ENCODE peak calls at places on chromosomes 1 and 21, in seven cellular contexts. One of them, this sample, is unnamed.

GRCh38 chr1:185693654-185694053 is 40.5 kb upstream of the HMCN1 start:
- ATAC-seq in Panc1: no peak
- ATAC-seq in Right ventricle myocardium inferior: no peak
- ATAC-seq in stimulated activated naive CD8-positive, alpha-beta T cell treated with anti-CD3 and anti-CD28 coated beads, Interleukin-15, Interleukin-2, amounts not matched to agents 100 U/mL and 50 U/mL, for 24 hours: no peak
- ATAC-seq in left cardiac atrium: no peak
- ATAC-seq in activated naive CD8-positive, alpha-beta T cell treated with anti-CD3 and anti-CD28 coated beads, Interleukin-2, amount 10 ng/mL, durations not matched to agents 7 days and 5 days: peak; percentile 18
- ATAC-seq in IMR-90: no peak
- ATAC-seq in this sample: no peak

GRCh38 chr1:232303221-232303620 is 326.7 kb downstream of the SIPA1L2 start:
- ATAC-seq in Panc1: no peak
- ATAC-seq in Right ventricle myocardium inferior: no peak
- ATAC-seq in stimulated activated naive CD8-positive, alpha-beta T cell treated with anti-CD3 and anti-CD28 coated beads, Interleukin-15, Interleukin-2, amounts not matched to agents 100 U/mL and 50 U/mL, for 24 hours: no peak
- ATAC-seq in left cardiac atrium: no peak
- ATAC-seq in activated naive CD8-positive, alpha-beta T cell treated with anti-CD3 and anti-CD28 coated beads, Interleukin-2, amount 10 ng/mL, durations not matched to agents 7 days and 5 days: no peak
- ATAC-seq in IMR-90: no peak
- ATAC-seq in this sample: no peak

GRCh38 chr1:157279157-157280140 is 141.3 kb upstream of the ETV3 start:
- ATAC-seq in Panc1: no peak
- ATAC-seq in Right ventricle myocardium inferior: no peak
- ATAC-seq in stimulated activated naive CD8-positive, alpha-beta T cell treated with anti-CD3 and anti-CD28 coated beads, Interleukin-15, Interleukin-2, amounts not matched to agents 100 U/mL and 50 U/mL, for 24 hours: no peak
- ATAC-seq in left cardiac atrium: no peak
- ATAC-seq in activated naive CD8-positive, alpha-beta T cell treated with anti-CD3 and anti-CD28 coated beads, Interleukin-2, amount 10 ng/mL, durations not matched to agents 7 days and 5 days: no peak
- ATAC-seq in IMR-90: no peak
- ATAC-seq in this sample: no peak

GRCh38 chr1:20429296-20429695 is 56.7 kb downstream of the CAMK2N1 start:
- ATAC-seq in Panc1: no peak
- ATAC-seq in Right ventricle myocardium inferior: peak; percentile 34
- ATAC-seq in stimulated activated naive CD8-positive, alpha-beta T cell treated with anti-CD3 and anti-CD28 coated beads, Interleukin-15, Interleukin-2, amounts not matched to agents 100 U/mL and 50 U/mL, for 24 hours: no peak
- ATAC-seq in left cardiac atrium: peak; percentile 38
- ATAC-seq in activated naive CD8-positive, alpha-beta T cell treated with anti-CD3 and anti-CD28 coated beads, Interleukin-2, amount 10 ng/mL, durations not matched to agents 7 days and 5 days: no peak
- ATAC-seq in IMR-90: no peak
- ATAC-seq in this sample: no peak

GRCh38 chr1:172540635-172541034 is 7.7 kb downstream of the SUCO start:
- ATAC-seq in Panc1: no peak
- ATAC-seq in Right ventricle myocardium inferior: no peak
- ATAC-seq in stimulated activated naive CD8-positive, alpha-beta T cell treated with anti-CD3 and anti-CD28 coated beads, Interleukin-15, Interleukin-2, amounts not matched to agents 100 U/mL and 50 U/mL, for 24 hours: no peak
- ATAC-seq in left cardiac atrium: no peak
- ATAC-seq in activated naive CD8-positive, alpha-beta T cell treated with anti-CD3 and anti-CD28 coated beads, Interleukin-2, amount 10 ng/mL, durations not matched to agents 7 days and 5 days: no peak
- ATAC-seq in IMR-90: no peak
- ATAC-seq in this sample: no peak

GRCh38 chr1:171357179-171357578 is 43.2 kb downstream of the FMO4 start:
- ATAC-seq in Panc1: no peak
- ATAC-seq in Right ventricle myocardium inferior: no peak
- ATAC-seq in stimulated activated naive CD8-positive, alpha-beta T cell treated with anti-CD3 and anti-CD28 coated beads, Interleukin-15, Interleukin-2, amounts not matched to agents 100 U/mL and 50 U/mL, for 24 hours: no peak
- ATAC-seq in left cardiac atrium: no peak
- ATAC-seq in activated naive CD8-positive, alpha-beta T cell treated with anti-CD3 and anti-CD28 coated beads, Interleukin-2, amount 10 ng/mL, durations not matched to agents 7 days and 5 days: no peak
- ATAC-seq in IMR-90: no peak
- ATAC-seq in this sample: no peak

GRCh38 chr1:219791766-219792165 is 136.6 kb downstream of the SLC30A10 start:
- ATAC-seq in Panc1: no peak
- ATAC-seq in Right ventricle myocardium inferior: no peak
- ATAC-seq in stimulated activated naive CD8-positive, alpha-beta T cell treated with anti-CD3 and anti-CD28 coated beads, Interleukin-15, Interleukin-2, amounts not matched to agents 100 U/mL and 50 U/mL, for 24 hours: no peak
- ATAC-seq in left cardiac atrium: no peak
- ATAC-seq in activated naive CD8-positive, alpha-beta T cell treated with anti-CD3 and anti-CD28 coated beads, Interleukin-2, amount 10 ng/mL, durations not matched to agents 7 days and 5 days: no peak
- ATAC-seq in IMR-90: no peak
- ATAC-seq in this sample: peak; percentile 22

GRCh38 chr1:94851571-94851970 is 31.4 kb downstream of the SLC44A3 start:
- ATAC-seq in Panc1: no peak
- ATAC-seq in Right ventricle myocardium inferior: no peak
- ATAC-seq in stimulated activated naive CD8-positive, alpha-beta T cell treated with anti-CD3 and anti-CD28 coated beads, Interleukin-15, Interleukin-2, amounts not matched to agents 100 U/mL and 50 U/mL, for 24 hours: no peak
- ATAC-seq in left cardiac atrium: no peak
- ATAC-seq in activated naive CD8-positive, alpha-beta T cell treated with anti-CD3 and anti-CD28 coated beads, Interleukin-2, amount 10 ng/mL, durations not matched to agents 7 days and 5 days: no peak
- ATAC-seq in IMR-90: no peak
- ATAC-seq in this sample: no peak

GRCh38 chr1:15114884-15115283 is 38.7 kb upstream of the TMEM51 start:
- ATAC-seq in Panc1: no peak
- ATAC-seq in Right ventricle myocardium inferior: no peak
- ATAC-seq in stimulated activated naive CD8-positive, alpha-beta T cell treated with anti-CD3 and anti-CD28 coated beads, Interleukin-15, Interleukin-2, amounts not matched to agents 100 U/mL and 50 U/mL, for 24 hours: no peak
- ATAC-seq in left cardiac atrium: no peak
- ATAC-seq in activated naive CD8-positive, alpha-beta T cell treated with anti-CD3 and anti-CD28 coated beads, Interleukin-2, amount 10 ng/mL, durations not matched to agents 7 days and 5 days: no peak
- ATAC-seq in IMR-90: no peak
- ATAC-seq in this sample: no peak

GRCh38 chr1:24283326-24284155 is 35.6 kb upstream of the GRHL3 start:
- ATAC-seq in Panc1: peak; percentile 85
- ATAC-seq in Right ventricle myocardium inferior: no peak
- ATAC-seq in stimulated activated naive CD8-positive, alpha-beta T cell treated with anti-CD3 and anti-CD28 coated beads, Interleukin-15, Interleukin-2, amounts not matched to agents 100 U/mL and 50 U/mL, for 24 hours: no peak
- ATAC-seq in left cardiac atrium: no peak
- ATAC-seq in activated naive CD8-positive, alpha-beta T cell treated with anti-CD3 and anti-CD28 coated beads, Interleukin-2, amount 10 ng/mL, durations not matched to agents 7 days and 5 days: no peak
- ATAC-seq in IMR-90: peak; percentile 61
- ATAC-seq in this sample: peak; percentile 77

GRCh38 chr1:81693316-81693715 is 107.4 kb upstream of the ADGRL2 start:
- ATAC-seq in Panc1: no peak
- ATAC-seq in Right ventricle myocardium inferior: no peak
- ATAC-seq in stimulated activated naive CD8-positive, alpha-beta T cell treated with anti-CD3 and anti-CD28 coated beads, Interleukin-15, Interleukin-2, amounts not matched to agents 100 U/mL and 50 U/mL, for 24 hours: no peak
- ATAC-seq in left cardiac atrium: no peak
- ATAC-seq in activated naive CD8-positive, alpha-beta T cell treated with anti-CD3 and anti-CD28 coated beads, Interleukin-2, amount 10 ng/mL, durations not matched to agents 7 days and 5 days: no peak
- ATAC-seq in IMR-90: no peak
- ATAC-seq in this sample: no peak

GRCh38 chr1:53338410-53338809 is 10.5 kb upstream of the LRP8 start:
- ATAC-seq in Panc1: no peak
- ATAC-seq in Right ventricle myocardium inferior: no peak
- ATAC-seq in stimulated activated naive CD8-positive, alpha-beta T cell treated with anti-CD3 and anti-CD28 coated beads, Interleukin-15, Interleukin-2, amounts not matched to agents 100 U/mL and 50 U/mL, for 24 hours: no peak
- ATAC-seq in left cardiac atrium: no peak
- ATAC-seq in activated naive CD8-positive, alpha-beta T cell treated with anti-CD3 and anti-CD28 coated beads, Interleukin-2, amount 10 ng/mL, durations not matched to agents 7 days and 5 days: no peak
- ATAC-seq in IMR-90: no peak
- ATAC-seq in this sample: no peak

GRCh38 chr1:118395430-118396001 is 210.5 kb upstream of the SPAG17 start:
- ATAC-seq in Panc1: no peak
- ATAC-seq in Right ventricle myocardium inferior: no peak
- ATAC-seq in stimulated activated naive CD8-positive, alpha-beta T cell treated with anti-CD3 and anti-CD28 coated beads, Interleukin-15, Interleukin-2, amounts not matched to agents 100 U/mL and 50 U/mL, for 24 hours: no peak
- ATAC-seq in left cardiac atrium: no peak
- ATAC-seq in activated naive CD8-positive, alpha-beta T cell treated with anti-CD3 and anti-CD28 coated beads, Interleukin-2, amount 10 ng/mL, durations not matched to agents 7 days and 5 days: no peak
- ATAC-seq in IMR-90: no peak
- ATAC-seq in this sample: no peak

GRCh38 chr1:60041783-60042182 is 31.8 kb downstream of the C1orf87 start:
- ATAC-seq in Panc1: no peak
- ATAC-seq in Right ventricle myocardium inferior: no peak
- ATAC-seq in stimulated activated naive CD8-positive, alpha-beta T cell treated with anti-CD3 and anti-CD28 coated beads, Interleukin-15, Interleukin-2, amounts not matched to agents 100 U/mL and 50 U/mL, for 24 hours: no peak
- ATAC-seq in left cardiac atrium: no peak
- ATAC-seq in activated naive CD8-positive, alpha-beta T cell treated with anti-CD3 and anti-CD28 coated beads, Interleukin-2, amount 10 ng/mL, durations not matched to agents 7 days and 5 days: no peak
- ATAC-seq in IMR-90: no peak
- ATAC-seq in this sample: no peak

GRCh38 chr1:48207536-48208075 is 14.9 kb upstream of the SLC5A9 start:
- ATAC-seq in Panc1: no peak
- ATAC-seq in Right ventricle myocardium inferior: no peak
- ATAC-seq in stimulated activated naive CD8-positive, alpha-beta T cell treated with anti-CD3 and anti-CD28 coated beads, Interleukin-15, Interleukin-2, amounts not matched to agents 100 U/mL and 50 U/mL, for 24 hours: peak; percentile 9
- ATAC-seq in left cardiac atrium: no peak
- ATAC-seq in activated naive CD8-positive, alpha-beta T cell treated with anti-CD3 and anti-CD28 coated beads, Interleukin-2, amount 10 ng/mL, durations not matched to agents 7 days and 5 days: no peak
- ATAC-seq in IMR-90: no peak
- ATAC-seq in this sample: no peak

GRCh38 chr1:204726478-204726877 is 40.9 kb upstream of the LRRN2 start:
- ATAC-seq in Panc1: peak; percentile 67
- ATAC-seq in Right ventricle myocardium inferior: no peak
- ATAC-seq in stimulated activated naive CD8-positive, alpha-beta T cell treated with anti-CD3 and anti-CD28 coated beads, Interleukin-15, Interleukin-2, amounts not matched to agents 100 U/mL and 50 U/mL, for 24 hours: no peak
- ATAC-seq in left cardiac atrium: peak; percentile 64
- ATAC-seq in activated naive CD8-positive, alpha-beta T cell treated with anti-CD3 and anti-CD28 coated beads, Interleukin-2, amount 10 ng/mL, durations not matched to agents 7 days and 5 days: no peak
- ATAC-seq in IMR-90: no peak
- ATAC-seq in this sample: peak; percentile 18

GRCh38 chr1:228744356-228744755 is 9.1 kb downstream of the RHOU start:
- ATAC-seq in Panc1: no peak
- ATAC-seq in Right ventricle myocardium inferior: no peak
- ATAC-seq in stimulated activated naive CD8-positive, alpha-beta T cell treated with anti-CD3 and anti-CD28 coated beads, Interleukin-15, Interleukin-2, amounts not matched to agents 100 U/mL and 50 U/mL, for 24 hours: no peak
- ATAC-seq in left cardiac atrium: no peak
- ATAC-seq in activated naive CD8-positive, alpha-beta T cell treated with anti-CD3 and anti-CD28 coated beads, Interleukin-2, amount 10 ng/mL, durations not matched to agents 7 days and 5 days: no peak
- ATAC-seq in IMR-90: no peak
- ATAC-seq in this sample: no peak

GRCh38 chr21:27171704-27172103 is 204.8 kb upstream of the ADAMTS5 start:
- ATAC-seq in Panc1: no peak
- ATAC-seq in Right ventricle myocardium inferior: peak; percentile 95
- ATAC-seq in stimulated activated naive CD8-positive, alpha-beta T cell treated with anti-CD3 and anti-CD28 coated beads, Interleukin-15, Interleukin-2, amounts not matched to agents 100 U/mL and 50 U/mL, for 24 hours: no peak
- ATAC-seq in left cardiac atrium: peak; percentile 68
- ATAC-seq in activated naive CD8-positive, alpha-beta T cell treated with anti-CD3 and anti-CD28 coated beads, Interleukin-2, amount 10 ng/mL, durations not matched to agents 7 days and 5 days: no peak
- ATAC-seq in IMR-90: peak; percentile 63
- ATAC-seq in this sample: no peak

GRCh38 chr1:27505420-27505680 is 15.4 kb upstream of the WASF2 start:
- ATAC-seq in Panc1: peak; percentile 5
- ATAC-seq in Right ventricle myocardium inferior: no peak
- ATAC-seq in stimulated activated naive CD8-positive, alpha-beta T cell treated with anti-CD3 and anti-CD28 coated beads, Interleukin-15, Interleukin-2, amounts not matched to agents 100 U/mL and 50 U/mL, for 24 hours: no peak
- ATAC-seq in left cardiac atrium: no peak
- ATAC-seq in activated naive CD8-positive, alpha-beta T cell treated with anti-CD3 and anti-CD28 coated beads, Interleukin-2, amount 10 ng/mL, durations not matched to agents 7 days and 5 days: no peak
- ATAC-seq in IMR-90: no peak
- ATAC-seq in this sample: no peak

GRCh38 chr1:12111741-12112140 is 48.6 kb downstream of the TNFRSF8 start:
- ATAC-seq in Panc1: no peak
- ATAC-seq in Right ventricle myocardium inferior: no peak
- ATAC-seq in stimulated activated naive CD8-positive, alpha-beta T cell treated with anti-CD3 and anti-CD28 coated beads, Interleukin-15, Interleukin-2, amounts not matched to agents 100 U/mL and 50 U/mL, for 24 hours: no peak
- ATAC-seq in left cardiac atrium: no peak
- ATAC-seq in activated naive CD8-positive, alpha-beta T cell treated with anti-CD3 and anti-CD28 coated beads, Interleukin-2, amount 10 ng/mL, durations not matched to agents 7 days and 5 days: no peak
- ATAC-seq in IMR-90: no peak
- ATAC-seq in this sample: no peak

GRCh38 chr1:56077223-56077622 is 502.1 kb downstream of the PLPP3 start:
- ATAC-seq in Panc1: no peak
- ATAC-seq in Right ventricle myocardium inferior: peak; percentile 66
- ATAC-seq in stimulated activated naive CD8-positive, alpha-beta T cell treated with anti-CD3 and anti-CD28 coated beads, Interleukin-15, Interleukin-2, amounts not matched to agents 100 U/mL and 50 U/mL, for 24 hours: no peak
- ATAC-seq in left cardiac atrium: no peak
- ATAC-seq in activated naive CD8-positive, alpha-beta T cell treated with anti-CD3 and anti-CD28 coated beads, Interleukin-2, amount 10 ng/mL, durations not matched to agents 7 days and 5 days: no peak
- ATAC-seq in IMR-90: no peak
- ATAC-seq in this sample: no peak

GRCh38 chr1:205763979-205764378 is 11.3 kb downstream of the RAB29 start:
- ATAC-seq in Panc1: no peak
- ATAC-seq in Right ventricle myocardium inferior: no peak
- ATAC-seq in stimulated activated naive CD8-positive, alpha-beta T cell treated with anti-CD3 and anti-CD28 coated beads, Interleukin-15, Interleukin-2, amounts not matched to agents 100 U/mL and 50 U/mL, for 24 hours: no peak
- ATAC-seq in left cardiac atrium: no peak
- ATAC-seq in activated naive CD8-positive, alpha-beta T cell treated with anti-CD3 and anti-CD28 coated beads, Interleukin-2, amount 10 ng/mL, durations not matched to agents 7 days and 5 days: no peak
- ATAC-seq in IMR-90: no peak
- ATAC-seq in this sample: no peak

GRCh38 chr1:37605061-37605650 is 9.4 kb upstream of the GNL2 start:
- ATAC-seq in Panc1: no peak
- ATAC-seq in Right ventricle myocardium inferior: no peak
- ATAC-seq in stimulated activated naive CD8-positive, alpha-beta T cell treated with anti-CD3 and anti-CD28 coated beads, Interleukin-15, Interleukin-2, amounts not matched to agents 100 U/mL and 50 U/mL, for 24 hours: no peak
- ATAC-seq in left cardiac atrium: peak; percentile 94
- ATAC-seq in activated naive CD8-positive, alpha-beta T cell treated with anti-CD3 and anti-CD28 coated beads, Interleukin-2, amount 10 ng/mL, durations not matched to agents 7 days and 5 days: no peak
- ATAC-seq in IMR-90: no peak
- ATAC-seq in this sample: no peak

GRCh38 chr1:101005871-101006270 is 19.7 kb downstream of the DPH5 start:
- ATAC-seq in Panc1: no peak
- ATAC-seq in Right ventricle myocardium inferior: no peak
- ATAC-seq in stimulated activated naive CD8-positive, alpha-beta T cell treated with anti-CD3 and anti-CD28 coated beads, Interleukin-15, Interleukin-2, amounts not matched to agents 100 U/mL and 50 U/mL, for 24 hours: peak; percentile 60
- ATAC-seq in left cardiac atrium: no peak
- ATAC-seq in activated naive CD8-positive, alpha-beta T cell treated with anti-CD3 and anti-CD28 coated beads, Interleukin-2, amount 10 ng/mL, durations not matched to agents 7 days and 5 days: peak; percentile 12
- ATAC-seq in IMR-90: no peak
- ATAC-seq in this sample: no peak

GRCh38 chr21:42289926-42290325 is 25.3 kb downstream of the TFF3 start:
- ATAC-seq in Panc1: no peak
- ATAC-seq in Right ventricle myocardium inferior: peak; percentile 33
- ATAC-seq in stimulated activated naive CD8-positive, alpha-beta T cell treated with anti-CD3 and anti-CD28 coated beads, Interleukin-15, Interleukin-2, amounts not matched to agents 100 U/mL and 50 U/mL, for 24 hours: no peak
- ATAC-seq in left cardiac atrium: peak; percentile 49
- ATAC-seq in activated naive CD8-positive, alpha-beta T cell treated with anti-CD3 and anti-CD28 coated beads, Interleukin-2, amount 10 ng/mL, durations not matched to agents 7 days and 5 days: no peak
- ATAC-seq in IMR-90: no peak
- ATAC-seq in this sample: no peak

GRCh38 chr1:32948905-32949304 is 15.7 kb downstream of the RNF19B start:
- ATAC-seq in Panc1: no peak
- ATAC-seq in Right ventricle myocardium inferior: no peak
- ATAC-seq in stimulated activated naive CD8-positive, alpha-beta T cell treated with anti-CD3 and anti-CD28 coated beads, Interleukin-15, Interleukin-2, amounts not matched to agents 100 U/mL and 50 U/mL, for 24 hours: no peak
- ATAC-seq in left cardiac atrium: no peak
- ATAC-seq in activated naive CD8-positive, alpha-beta T cell treated with anti-CD3 and anti-CD28 coated beads, Interleukin-2, amount 10 ng/mL, durations not matched to agents 7 days and 5 days: no peak
- ATAC-seq in IMR-90: no peak
- ATAC-seq in this sample: no peak

GRCh38 chr21:39451332-39452206 is at the start of gene SH3BGR:
- ATAC-seq in Panc1: no peak
- ATAC-seq in Right ventricle myocardium inferior: peak; percentile 94
- ATAC-seq in stimulated activated naive CD8-positive, alpha-beta T cell treated with anti-CD3 and anti-CD28 coated beads, Interleukin-15, Interleukin-2, amounts not matched to agents 100 U/mL and 50 U/mL, for 24 hours: no peak
- ATAC-seq in left cardiac atrium: peak; percentile 91
- ATAC-seq in activated naive CD8-positive, alpha-beta T cell treated with anti-CD3 and anti-CD28 coated beads, Interleukin-2, amount 10 ng/mL, durations not matched to agents 7 days and 5 days: no peak
- ATAC-seq in IMR-90: peak; percentile 35
- ATAC-seq in this sample: no peak

GRCh38 chr1:13652238-13652637 is 47.8 kb upstream of the PRDM2 start:
- ATAC-seq in Panc1: no peak
- ATAC-seq in Right ventricle myocardium inferior: no peak
- ATAC-seq in stimulated activated naive CD8-positive, alpha-beta T cell treated with anti-CD3 and anti-CD28 coated beads, Interleukin-15, Interleukin-2, amounts not matched to agents 100 U/mL and 50 U/mL, for 24 hours: no peak
- ATAC-seq in left cardiac atrium: no peak
- ATAC-seq in activated naive CD8-positive, alpha-beta T cell treated with anti-CD3 and anti-CD28 coated beads, Interleukin-2, amount 10 ng/mL, durations not matched to agents 7 days and 5 days: no peak
- ATAC-seq in IMR-90: no peak
- ATAC-seq in this sample: no peak

GRCh38 chr1:12204140-12204539 is 25.7 kb upstream of the VPS13D start:
- ATAC-seq in Panc1: no peak
- ATAC-seq in Right ventricle myocardium inferior: no peak
- ATAC-seq in stimulated activated naive CD8-positive, alpha-beta T cell treated with anti-CD3 and anti-CD28 coated beads, Interleukin-15, Interleukin-2, amounts not matched to agents 100 U/mL and 50 U/mL, for 24 hours: peak; percentile 73
- ATAC-seq in left cardiac atrium: no peak
- ATAC-seq in activated naive CD8-positive, alpha-beta T cell treated with anti-CD3 and anti-CD28 coated beads, Interleukin-2, amount 10 ng/mL, durations not matched to agents 7 days and 5 days: peak; percentile 51
- ATAC-seq in IMR-90: no peak
- ATAC-seq in this sample: no peak

GRCh38 chr1:94045465-94046056 is 75.4 kb downstream of the ABCA4 start:
- ATAC-seq in Panc1: peak; percentile 89
- ATAC-seq in Right ventricle myocardium inferior: peak; percentile 94
- ATAC-seq in stimulated activated naive CD8-positive, alpha-beta T cell treated with anti-CD3 and anti-CD28 coated beads, Interleukin-15, Interleukin-2, amounts not matched to agents 100 U/mL and 50 U/mL, for 24 hours: peak; percentile 56
- ATAC-seq in left cardiac atrium: peak; percentile 94
- ATAC-seq in activated naive CD8-positive, alpha-beta T cell treated with anti-CD3 and anti-CD28 coated beads, Interleukin-2, amount 10 ng/mL, durations not matched to agents 7 days and 5 days: peak; percentile 58
- ATAC-seq in IMR-90: peak; percentile 90
- ATAC-seq in this sample: peak; percentile 92

GRCh38 chr1:200131551-200132125 is 104.1 kb downstream of the NR5A2 start:
- ATAC-seq in Panc1: no peak
- ATAC-seq in Right ventricle myocardium inferior: no peak
- ATAC-seq in stimulated activated naive CD8-positive, alpha-beta T cell treated with anti-CD3 and anti-CD28 coated beads, Interleukin-15, Interleukin-2, amounts not matched to agents 100 U/mL and 50 U/mL, for 24 hours: peak; percentile 25
- ATAC-seq in left cardiac atrium: no peak
- ATAC-seq in activated naive CD8-positive, alpha-beta T cell treated with anti-CD3 and anti-CD28 coated beads, Interleukin-2, amount 10 ng/mL, durations not matched to agents 7 days and 5 days: no peak
- ATAC-seq in IMR-90: peak; percentile 24
- ATAC-seq in this sample: peak; percentile 39

GRCh38 chr1:3819626-3820245 is 23.4 kb upstream of the LRRC47 start:
- ATAC-seq in Panc1: no peak
- ATAC-seq in Right ventricle myocardium inferior: no peak
- ATAC-seq in stimulated activated naive CD8-positive, alpha-beta T cell treated with anti-CD3 and anti-CD28 coated beads, Interleukin-15, Interleukin-2, amounts not matched to agents 100 U/mL and 50 U/mL, for 24 hours: no peak
- ATAC-seq in left cardiac atrium: no peak
- ATAC-seq in activated naive CD8-positive, alpha-beta T cell treated with anti-CD3 and anti-CD28 coated beads, Interleukin-2, amount 10 ng/mL, durations not matched to agents 7 days and 5 days: no peak
- ATAC-seq in IMR-90: no peak
- ATAC-seq in this sample: no peak

GRCh38 chr1:169511339-169512028 is 25.7 kb upstream of the SLC19A2 start:
- ATAC-seq in Panc1: no peak
- ATAC-seq in Right ventricle myocardium inferior: peak; percentile 85
- ATAC-seq in stimulated activated naive CD8-positive, alpha-beta T cell treated with anti-CD3 and anti-CD28 coated beads, Interleukin-15, Interleukin-2, amounts not matched to agents 100 U/mL and 50 U/mL, for 24 hours: peak; percentile 55
- ATAC-seq in left cardiac atrium: peak; percentile 89
- ATAC-seq in activated naive CD8-positive, alpha-beta T cell treated with anti-CD3 and anti-CD28 coated beads, Interleukin-2, amount 10 ng/mL, durations not matched to agents 7 days and 5 days: no peak
- ATAC-seq in IMR-90: peak; percentile 93
- ATAC-seq in this sample: peak; percentile 88

GRCh38 chr1:201898240-201898894 is 9.7 kb downstream of the SHISA4 start:
- ATAC-seq in Panc1: no peak
- ATAC-seq in Right ventricle myocardium inferior: no peak
- ATAC-seq in stimulated activated naive CD8-positive, alpha-beta T cell treated with anti-CD3 and anti-CD28 coated beads, Interleukin-15, Interleukin-2, amounts not matched to agents 100 U/mL and 50 U/mL, for 24 hours: no peak
- ATAC-seq in left cardiac atrium: no peak
- ATAC-seq in activated naive CD8-positive, alpha-beta T cell treated with anti-CD3 and anti-CD28 coated beads, Interleukin-2, amount 10 ng/mL, durations not matched to agents 7 days and 5 days: no peak
- ATAC-seq in IMR-90: no peak
- ATAC-seq in this sample: no peak

GRCh38 chr1:115727706-115728249 is 40.7 kb downstream of the CASQ2 start:
- ATAC-seq in Panc1: no peak
- ATAC-seq in Right ventricle myocardium inferior: peak; percentile 93
- ATAC-seq in stimulated activated naive CD8-positive, alpha-beta T cell treated with anti-CD3 and anti-CD28 coated beads, Interleukin-15, Interleukin-2, amounts not matched to agents 100 U/mL and 50 U/mL, for 24 hours: no peak
- ATAC-seq in left cardiac atrium: peak; percentile 90
- ATAC-seq in activated naive CD8-positive, alpha-beta T cell treated with anti-CD3 and anti-CD28 coated beads, Interleukin-2, amount 10 ng/mL, durations not matched to agents 7 days and 5 days: no peak
- ATAC-seq in IMR-90: peak; percentile 94
- ATAC-seq in this sample: no peak

GRCh38 chr1:41620365-41621169 is 136.1 kb upstream of the EDN2 start:
- ATAC-seq in Panc1: no peak
- ATAC-seq in Right ventricle myocardium inferior: no peak
- ATAC-seq in stimulated activated naive CD8-positive, alpha-beta T cell treated with anti-CD3 and anti-CD28 coated beads, Interleukin-15, Interleukin-2, amounts not matched to agents 100 U/mL and 50 U/mL, for 24 hours: no peak
- ATAC-seq in left cardiac atrium: no peak
- ATAC-seq in activated naive CD8-positive, alpha-beta T cell treated with anti-CD3 and anti-CD28 coated beads, Interleukin-2, amount 10 ng/mL, durations not matched to agents 7 days and 5 days: no peak
- ATAC-seq in IMR-90: no peak
- ATAC-seq in this sample: no peak

GRCh38 chr1:204429746-204430145 is 18.1 kb upstream of the PPP1R15B start:
- ATAC-seq in Panc1: no peak
- ATAC-seq in Right ventricle myocardium inferior: no peak
- ATAC-seq in stimulated activated naive CD8-positive, alpha-beta T cell treated with anti-CD3 and anti-CD28 coated beads, Interleukin-15, Interleukin-2, amounts not matched to agents 100 U/mL and 50 U/mL, for 24 hours: no peak
- ATAC-seq in left cardiac atrium: no peak
- ATAC-seq in activated naive CD8-positive, alpha-beta T cell treated with anti-CD3 and anti-CD28 coated beads, Interleukin-2, amount 10 ng/mL, durations not matched to agents 7 days and 5 days: no peak
- ATAC-seq in IMR-90: no peak
- ATAC-seq in this sample: no peak

This sample was measured in SK-N-SH treated with all-trans-retinoic acid at 6 μM for 48 hours.